ENCODE peak calls at places on chromosomes 12 and 14, in five cellular contexts. Y is MM.1S, F is OCI-LY7, O is SK-N-SH, I is GM23248. J is an unnamed sample. For H3K9me2, the result is how much of the 10 kb centered on the place peaks cover.

GRCh38 chr14:104650057-104650980 is 39.1 kb upstream of the INF2 start:
- DNase-seq in Y (no peak), O (peak), F (peak), I (peak), J (peak)

GRCh38 chr12:80154261-80154660 is 54.9 kb downstream of the OTOGL start:
- DNase-seq in Y (peak), F (no peak), I (no peak), O (no peak), J (no peak)

GRCh38 chr14:47948981-47949380 is 273.6 kb upstream of the MDGA2 start:
- DNase-seq in Y (no peak), F (no peak), I (no peak), O (peak), J (no peak)

GRCh38 chr14:104499784-104500496 is 79.6 kb upstream of the C14orf180 start:
- DNase-seq in I (no peak), F (no peak), O (no peak), Y (no peak), J (no peak)

GRCh38 chr14:76806446-76806845 is 6.2 kb downstream of the ANGEL1 start:
- DNase-seq in F (no peak), Y (no peak), O (no peak), I (no peak), J (no peak)

GRCh38 chr14:60095781-60096450 is 4.2 kb downstream of the PCNX4 start:
- DNase-seq in O (no peak), I (peak), Y (no peak), F (peak), J (no peak)

GRCh38 chr12:57276935-57277563 is 26.1 kb upstream of the STAC3 start:
- DNase-seq in I (peak), Y (peak), O (no peak), F (peak), J (peak)

GRCh38 chr14:85248881-85249635 is 280.9 kb upstream of the FLRT2 start:
- DNase-seq in F (no peak), Y (no peak), O (no peak), I (peak), J (peak)

GRCh38 chr12:119804011-119804641 is 73.0 kb downstream of the CIT start:
- DNase-seq in F (no peak), I (peak), Y (no peak), O (peak), J (peak)

GRCh38 chr14:90388437-90388836 is 8.4 kb upstream of the CALM1 start:
- DNase-seq in O (no peak), I (peak), Y (no peak), F (no peak), J (peak)

GRCh38 chr14:74085047-74085637 is 386 bp downstream of the LIN52 start:
- DNase-seq in Y (peak), O (peak), F (peak), I (peak), J (peak)

GRCh38 chr12:42617622-42618021 is 28.1 kb upstream of the PRICKLE1 start:
- DNase-seq in F (no peak), I (no peak), O (no peak), Y (no peak), J (no peak)

GRCh38 chr12:111741235-111741812 is 25.4 kb upstream of the ALDH2 start:
- DNase-seq in O (peak), I (no peak), F (no peak), Y (no peak), J (peak)

GRCh38 chr14:78982551-78982950 is 812.4 kb downstream of the NRXN3 start:
- DNase-seq in F (no peak), O (no peak), I (no peak), Y (no peak), J (no peak)

GRCh38 chr14:22850944-22851790 is 14.8 kb downstream of the MMP14 start:
- DNase-seq in F (no peak), Y (no peak), O (no peak), I (peak), J (peak)

GRCh38 chr14:68767248-68767645 is 25.6 kb downstream of the ZFP36L1 start:
- DNase-seq in O (no peak), F (no peak), I (no peak), Y (no peak), J (no peak)

GRCh38 chr14:72613975-72614319 is 280.0 kb downstream of the DPF3 start:
- DNase-seq in Y (no peak), I (no peak), O (no peak), F (no peak), J (no peak)

GRCh38 chr12:66290716-66291200 is 11.5 kb upstream of the HELB start:
- DNase-seq in I (no peak), O (no peak), F (no peak), Y (no peak), J (no peak)

GRCh38 chr12:88336071-88336768 is 194.1 kb downstream of the TMTC3 start:
- DNase-seq in F (no peak), I (peak), O (no peak), Y (no peak), J (no peak)

GRCh38 chr14:89947344-89947743 is 7.2 kb downstream of the EFCAB11 start:
- DNase-seq in Y (no peak), I (no peak), F (no peak), O (no peak), J (no peak)

GRCh38 chr14:105492051-105492965 is 1.3 kb downstream of the TEDC1 start:
- DNase-seq in F (no peak), I (no peak), O (no peak), Y (no peak), J (peak)

GRCh38 chr14:35385042-35385839 is 19.3 kb downstream of the NFKBIA start:
- DNase-seq in I (peak), F (no peak), O (peak), Y (no peak), J (peak)

GRCh38 chr12:45216297-45216982 is 545 bp downstream of the ANO6 start:
- DNase-seq in F (peak), O (peak), I (peak), Y (peak), J (peak)

GRCh38 chr14:92759300-92759678 is 10.9 kb upstream of the LGMN start:
- DNase-seq in Y (peak), O (no peak), I (peak), F (peak), J (peak)

GRCh38 chr14:69299286-69300035 is 39.5 kb downstream of the GALNT16 start:
- DNase-seq in O (no peak), I (peak), F (peak), Y (no peak), J (no peak)

GRCh38 chr14:98462908-98463307 is 809.1 kb downstream of the BCL11B start:
- DNase-seq in F (no peak), Y (no peak), O (no peak), I (no peak), J (no peak)

DNA sequence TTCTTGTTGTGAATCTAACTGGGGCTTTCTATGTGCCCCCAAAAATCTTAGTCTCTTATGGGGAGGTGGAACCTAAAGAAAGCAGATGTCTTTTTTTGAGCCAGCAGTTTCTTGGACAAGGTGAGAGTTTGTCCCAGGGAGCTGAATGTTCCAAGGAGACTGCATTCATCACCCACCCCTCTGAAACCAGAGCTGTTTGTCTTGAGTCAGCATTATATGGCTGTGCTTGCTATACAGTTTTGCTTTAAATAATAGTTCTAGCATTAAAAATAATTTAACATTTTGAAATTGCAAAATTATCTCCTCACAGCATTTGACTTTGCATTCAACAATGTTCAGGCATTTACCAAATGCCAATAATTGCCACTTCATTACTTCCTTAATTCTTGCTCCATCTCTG is 813.3 kb downstream of the BCL11B start:
- DNase-seq in O (no peak), I (no peak), Y (no peak), F (no peak), J (no peak)
- H3K9me2 ChIP-seq in O (under half), I (under half), Y (under half), F (under half), J (under half)

GRCh38 chr14:61934385-61934784 is 172.2 kb downstream of the SNAPC1 start:
- DNase-seq in O (no peak), I (peak), Y (no peak), F (no peak), J (no peak)
- H3K9me2 ChIP-seq in O (under half), I (under half), Y (under half), F (under half), J (under half)

DNA sequence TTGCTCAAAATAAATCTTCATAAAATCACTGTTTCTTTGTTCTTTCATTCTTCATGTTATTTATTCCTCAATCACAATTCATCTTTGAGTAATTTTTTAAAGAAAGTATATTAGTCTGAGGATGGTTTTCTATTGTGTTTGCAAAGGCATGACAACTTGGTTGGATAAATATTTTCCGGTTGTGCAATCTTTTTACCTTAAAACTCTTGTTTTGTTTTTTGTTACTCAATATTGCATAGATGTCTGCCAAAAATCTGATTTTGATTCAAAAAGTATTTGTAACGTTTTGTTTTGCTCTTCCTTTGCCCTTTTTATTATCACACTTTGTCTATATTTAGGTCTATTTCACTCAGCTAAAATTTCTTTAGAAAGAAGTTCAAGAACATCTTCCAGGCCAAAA is 86.2 kb upstream of the SYT1 start:
- DNase-seq in I (peak), F (no peak), O (no peak), Y (no peak), J (no peak)
- H3K9me2 ChIP-seq in I (under half), F (under half), O (under half), Y (under half), J (under half)

GRCh38 chr14:56358265-56358664 is 221.3 kb upstream of the TMEM260 start:
- DNase-seq in I (peak), O (no peak), Y (no peak), F (no peak), J (no peak)

GRCh38 chr14:56357478-56357877 is 222.1 kb upstream of the TMEM260 start:
- DNase-seq in I (no peak), Y (no peak), F (no peak), O (no peak), J (no peak)

GRCh38 chr14:56359245-56359644 is 220.4 kb upstream of the TMEM260 start:
- DNase-seq in I (no peak), O (no peak), Y (peak), F (no peak), J (peak)
- H3K9me2 ChIP-seq in I (under half), O (under half), Y (under half), F (under half), J (under half)

J was measured in hepatocyte.